ENCODE peak calls at places on chromosomes 7 and 10, in four cellular contexts. B is A673, V is mammary epithelial cell, D is endodermal cell. M is an unnamed sample.

GRCh38 chr10:32938554-32939061 is 19.4 kb downstream of the ITGB1 start:
- DNase-seq in B (peak; percentile 66), V (peak; percentile 37), D (peak; percentile 63), M (no peak)

GRCh38 chr7:86989407-86989806 is 70.0 kb downstream of the ELAPOR2 start:
- DNase-seq in B (no peak), V (no peak), D (no peak), M (no peak)

GRCh38 chr10:73768881-73769280 is 13.0 kb upstream of the CHCHD1 start:
- DNase-seq in B (peak; percentile 19), V (no peak), D (peak; percentile 63), M (no peak)

GRCh38 chr10:54800677-54801480 is at the start of gene PCDH15:
- DNase-seq in B (no peak), V (peak; percentile 26), D (peak; percentile 82), M (peak; percentile 38)

GRCh38 chr10:75230600-75231038 is 5.1 kb downstream of the COMTD1 start:
- DNase-seq in B (peak; percentile 89), V (peak; percentile 69), D (peak; percentile 96), M (no peak)

GRCh38 chr7:131103997-131104396 is 223.7 kb upstream of the MKLN1 start:
- DNase-seq in B (no peak), V (peak; percentile 68), D (no peak), M (no peak)

GRCh38 chr10:96374985-96375830 is 16.4 kb upstream of the OPALIN start:
- DNase-seq in B (peak; percentile 93), V (peak; percentile 87), D (peak; percentile 98), M (peak; percentile 44)

GRCh38 chr10:86671419-86671818 is 3.1 kb downstream of the LDB3 start:
- DNase-seq in B (no peak), V (no peak), D (no peak), M (no peak)

GRCh38 chr10:18312385-18313145 is 172.3 kb downstream of the CACNB2 start:
- DNase-seq in B (peak; percentile 65), V (peak; percentile 0), D (no peak), M (peak; percentile 21)

GRCh38 chr10:27884185-27884630 is 114.7 kb downstream of the ODAD2 start:
- DNase-seq in B (peak; percentile 35), V (no peak), D (no peak), M (no peak)

GRCh38 chr10:85719408-85719807 is 647.2 kb downstream of the GRID1 start:
- DNase-seq in B (no peak), V (no peak), D (no peak), M (no peak)

GRCh38 chr10:48567346-48567745 is 37.5 kb downstream of the ARHGAP22 start:
- DNase-seq in B (no peak), V (no peak), D (peak; percentile 24), M (no peak)

GRCh38 chr7:117015258-117016184 is 62.2 kb downstream of the ST7 start:
- DNase-seq in B (no peak), V (peak; percentile 47), D (no peak), M (no peak)

GRCh38 chr10:117454502-117454901 is 79.3 kb upstream of the PDZD8 start:
- DNase-seq in B (no peak), V (no peak), D (no peak), M (no peak)

GRCh38 chr7:48376263-48376662 is 205.0 kb downstream of the ABCA13 start:
- DNase-seq in B (no peak), V (no peak), D (no peak), M (no peak)

GRCh38 chr7:140673063-140673769 is 471 bp downstream of the ADCK2 start:
- DNase-seq in B (peak; percentile 31), V (peak; percentile 56), D (peak; percentile 89), M (no peak)

GRCh38 chr10:125159486-125159931 is 854 bp downstream of the CTBP2 start:
- DNase-seq in B (peak; percentile 43), V (no peak), D (peak; percentile 52), M (no peak)

GRCh38 chr7:55148571-55148970 is 129.8 kb downstream of the EGFR start:
- DNase-seq in B (no peak), V (no peak), D (no peak), M (no peak)

GRCh38 chr10:43212043-43212721 is 54.7 kb downstream of the RASGEF1A start:
- DNase-seq in B (no peak), V (no peak), D (no peak), M (no peak)

DNA sequence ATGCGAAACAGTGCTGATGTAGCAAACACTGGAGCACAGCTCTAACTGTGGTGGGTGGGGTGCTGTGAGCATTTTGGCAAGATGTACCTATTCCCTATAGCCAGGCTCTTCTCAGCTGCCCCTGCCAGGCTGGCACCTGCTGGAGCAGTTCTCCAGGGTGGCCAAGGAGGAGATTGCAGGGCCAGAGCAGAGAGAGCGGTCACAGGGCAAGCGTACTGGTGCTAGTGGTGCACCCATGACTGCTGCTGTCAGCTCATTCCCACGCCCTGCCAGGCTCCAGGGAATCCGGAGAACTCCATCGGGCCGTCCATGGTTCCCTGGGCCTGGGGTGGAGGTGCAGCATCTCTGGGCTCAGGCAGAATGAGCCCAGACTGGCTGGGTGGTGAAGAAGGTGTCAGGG is 2.1 kb downstream of the COL13A1 start:
- DNase-seq in B (no peak), V (no peak), D (no peak), M (no peak)
- H3K4me3 ChIP-seq in B (no peak overlapping the region), V (no peak overlapping the region), D (no peak overlapping the region), M (no peak overlapping the region)

GRCh38 chr7:125934965-125935364 is 1005.3 kb upstream of the POT1 start:
- DNase-seq in B (no peak), V (no peak), D (no peak), M (no peak)

GRCh38 chr7:125930848-125931247 is 1001.2 kb upstream of the POT1 start:
- DNase-seq in B (no peak), V (peak; percentile 10), D (no peak), M (no peak)

GRCh38 chr7:125934539-125934938 is 1004.9 kb upstream of the POT1 start:
- DNase-seq in B (no peak), V (peak; percentile 68), D (no peak), M (no peak)
- TF ChIP-seq CTCF in B (no peak), V (no peak), D (no peak), M (no peak)

DNA sequence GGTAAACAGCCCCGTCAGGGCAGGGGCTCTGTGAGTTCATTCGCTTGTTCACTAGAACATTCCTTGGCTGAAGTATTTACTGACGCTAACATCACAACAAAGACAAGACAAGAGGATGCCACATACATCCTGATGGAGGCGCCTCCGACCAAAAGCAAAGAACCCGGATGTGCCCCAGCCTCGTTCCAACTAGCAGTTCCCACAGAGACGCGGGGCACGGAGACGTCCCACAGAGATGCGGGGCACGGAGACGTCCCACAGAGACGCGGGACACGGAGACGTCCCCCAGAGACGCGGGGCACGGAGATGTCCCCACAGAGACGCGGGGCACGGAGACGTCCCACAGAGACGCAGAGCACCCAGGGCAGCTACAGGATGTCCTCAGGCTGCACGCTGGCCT is 35.4 kb upstream of the CFAP46 start:
- DNase-seq in B (no peak), V (no peak), D (no peak), M (no peak)
- H3K27me3 ChIP-seq in B (peaks cover 17% of the 10 kb centered on the region), V (no peaks in the 10 kb centered on the region), D (no peaks in the 10 kb centered on the region), M (peaks cover 33% of the 10 kb centered on the region)

DNA sequence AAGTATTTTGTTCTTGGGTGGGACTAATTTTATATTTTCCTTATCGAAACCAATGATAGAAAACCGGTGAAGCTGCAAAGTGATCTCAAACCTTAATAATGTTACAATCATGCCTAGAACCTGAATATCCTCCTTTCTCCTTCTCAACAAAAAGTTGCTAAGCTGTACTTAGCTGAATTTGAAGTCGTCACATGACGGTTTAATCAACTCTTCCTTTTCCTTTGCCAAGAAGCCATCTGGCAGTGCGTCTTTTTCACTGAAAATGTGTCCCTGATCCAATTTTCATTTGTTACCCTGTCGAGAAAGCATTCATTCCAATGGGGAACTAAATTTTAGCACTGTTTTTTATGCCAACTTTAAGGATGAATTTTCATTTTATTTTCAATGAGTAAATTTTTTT is 979.8 kb downstream of the DNAJB9 start:
- DNase-seq in B (no peak), V (no peak), D (no peak), M (no peak)
- H3K4me3 ChIP-seq in B (no peak overlapping the region), V (no peak overlapping the region), D (no peak overlapping the region), M (no peak overlapping the region)